ENCODE peak calls at places on chromosomes 3 and 15, in four cellular contexts. N is GM12878, W is A549, Z is K562. X is an unnamed sample.
A peak's percentile ranks its signal among the peaks of the same experiment; 100 is the strongest.

GRCh38 chr3:165874663-165875489 is 37.7 kb upstream of the BCHE start:
- DNase-seq in N (no peak), W (no peak), Z (no peak), X (peak; percentile 83)

GRCh38 chr3:105620236-105620635 is 248.6 kb downstream of the CBLB start:
- DNase-seq in N (no peak), W (no peak), Z (no peak), X (no peak)

GRCh38 chr3:52237659-52238172 is 1.2 kb downstream of the TWF2 start:
- DNase-seq in N (no peak), W (peak; percentile 92), Z (peak; percentile 46), X (no peak)

GRCh38 chr3:141266797-141267555 is 35.4 kb downstream of the PXYLP1 start:
- DNase-seq in N (no peak), W (no peak), Z (no peak), X (no peak)

GRCh38 chr3:50189274-50189673 is 2.1 kb upstream of the GNAT1 start:
- DNase-seq in N (no peak), W (peak; percentile 57), Z (peak; percentile 50), X (peak; percentile 78)

GRCh38 chr3:187667526-187667925 is 2.7 kb downstream of the SST start:
- DNase-seq in N (no peak), W (no peak), Z (no peak), X (peak; percentile 9)

GRCh38 chr15:92164327-92165000 is 229.2 kb upstream of the ST8SIA2 start:
- DNase-seq in N (no peak), W (no peak), Z (no peak), X (peak; percentile 88)

GRCh38 chr3:183400352-183400751 is 28.1 kb downstream of the MCF2L2 start:
- DNase-seq in N (no peak), W (no peak), Z (no peak), X (no peak)

GRCh38 chr3:28972921-28973320 is 307.9 kb upstream of the RBMS3 start:
- DNase-seq in N (no peak), W (no peak), Z (no peak), X (no peak)

GRCh38 chr15:67253517-67254237 is 784 bp downstream of the AAGAB start:
- DNase-seq in N (no peak), W (peak; percentile 43), Z (no peak), X (no peak)

GRCh38 chr3:124759666-124760401 is 29.6 kb downstream of the UMPS start:
- DNase-seq in N (no peak), W (no peak), Z (no peak), X (no peak)

GRCh38 chr3:125006190-125006855 is 49.5 kb downstream of the HEG1 start:
- DNase-seq in N (no peak), W (no peak), Z (no peak), X (no peak)

GRCh38 chr3:23761440-23761896 is 44.3 kb upstream of the UBE2E1 start:
- DNase-seq in N (peak; percentile 56), W (peak; percentile 71), Z (no peak), X (peak; percentile 29)

GRCh38 chr3:9619180-9619579 is 30.1 kb upstream of the MTMR14 start:
- DNase-seq in N (no peak), W (no peak), Z (no peak), X (no peak)

GRCh38 chr3:25592510-25592968 is 72.2 kb downstream of the TOP2B start:
- DNase-seq in N (no peak), W (peak; percentile 46), Z (peak; percentile 58), X (peak; percentile 74)

GRCh38 chr3:50157821-50158556 is 2.9 kb downstream of the SEMA3F start:
- DNase-seq in N (no peak), W (no peak), Z (peak; percentile 48), X (no peak)

GRCh38 chr3:50600141-50600753 is 11.3 kb downstream of the CISH start:
- DNase-seq in N (no peak), W (no peak), Z (peak; percentile 35), X (no peak)

GRCh38 chr3:140529096-140529495 is 148.8 kb upstream of the TRIM42 start:
- DNase-seq in N (no peak), W (peak; percentile 3), Z (no peak), X (no peak)

GRCh38 chr3:31004025-31004678 is 109.7 kb upstream of the GADL1 start:
- DNase-seq in N (no peak), W (no peak), Z (no peak), X (no peak)

GRCh38 chr3:31219131-31219843 is 313.4 kb upstream of the STT3B start:
- DNase-seq in N (peak; percentile 84), W (no peak), Z (no peak), X (no peak)

GRCh38 chr15:36472672-36473071 is 106.8 kb upstream of the CDIN1 start:
- DNase-seq in N (no peak), W (no peak), Z (no peak), X (no peak)

GRCh38 chr3:6578526-6578925 is 282.4 kb upstream of the GRM7 start:
- DNase-seq in N (no peak), W (no peak), Z (no peak), X (no peak)

GRCh38 chr3:45343947-45344346 is 44.4 kb upstream of the LARS2 start:
- DNase-seq in N (no peak), W (peak; percentile 5), Z (peak; percentile 75), X (peak; percentile 9)

GRCh38 chr3:127289646-127290575 is 2.1 kb upstream of the PRR20G start:
- DNase-seq in N (no peak), W (no peak), Z (no peak), X (no peak)

GRCh38 chr15:87287156-87287555 is 969.4 kb downstream of the NTRK3 start:
- DNase-seq in N (no peak), W (no peak), Z (no peak), X (no peak)

GRCh38 chr3:108145578-108145977 is 54.7 kb upstream of the CD47 start:
- DNase-seq in N (no peak), W (no peak), Z (no peak), X (no peak)

GRCh38 chr15:66961407-66961884 is 104.0 kb upstream of the SMAD3 start:
- DNase-seq in N (no peak), W (no peak), Z (no peak), X (no peak)

GRCh38 chr3:152185941-152186630 is 82.6 kb upstream of the MBNL1 start:
- DNase-seq in N (no peak), W (no peak), Z (no peak), X (no peak)

GRCh38 chr3:94936023-94936580 is 873.2 kb downstream of the NSUN3 start:
- DNase-seq in N (no peak), W (no peak), Z (no peak), X (peak; percentile 3)

GRCh38 chr15:43517354-43518072 is at the start of gene MAP1A:
- DNase-seq in N (no peak), W (no peak), Z (peak; percentile 88), X (no peak)

GRCh38 chr3:77038928-77039605 is 832 bp upstream of the ROBO2 start:
- DNase-seq in N (no peak), W (no peak), Z (no peak), X (no peak)

GRCh38 chr3:143567823-143568222 is 280.4 kb downstream of the SLC9A9 start:
- DNase-seq in N (no peak), W (no peak), Z (no peak), X (no peak)

GRCh38 chr15:80420658-80421057 is 16.5 kb downstream of the ARNT2 start:
- DNase-seq in N (no peak), W (no peak), Z (no peak), X (no peak)

GRCh38 chr15:46413799-46414198 is 779.0 kb downstream of the SQOR start:
- DNase-seq in N (no peak), W (no peak), Z (no peak), X (no peak)

GRCh38 chr3:32276279-32276841 is 37.9 kb downstream of the CMTM8 start:
- DNase-seq in N (no peak), W (no peak), Z (no peak), X (peak; percentile 67)

GRCh38 chr3:182967218-182968204 is 12.8 kb downstream of the DCUN1D1 start:
- DNase-seq in N (no peak), W (no peak), Z (no peak), X (no peak)

GRCh38 chr15:89794627-89795241 is 18.6 kb downstream of the MESP2 start:
- DNase-seq in N (no peak), W (no peak), Z (no peak), X (no peak)

GRCh38 chr3:177452487-177452886 is 255.2 kb upstream of the TBL1XR1 start:
- DNase-seq in N (no peak), W (no peak), Z (no peak), X (no peak)

GRCh38 chr3:5250467-5251195 is 63.1 kb downstream of the EDEM1 start:
- DNase-seq in N (no peak), W (no peak), Z (no peak), X (peak; percentile 62)

GRCh38 chr3:141469712-141470111 is 17.1 kb upstream of the RASA2 start:
- DNase-seq in N (no peak), W (no peak), Z (no peak), X (no peak)

DNA sequence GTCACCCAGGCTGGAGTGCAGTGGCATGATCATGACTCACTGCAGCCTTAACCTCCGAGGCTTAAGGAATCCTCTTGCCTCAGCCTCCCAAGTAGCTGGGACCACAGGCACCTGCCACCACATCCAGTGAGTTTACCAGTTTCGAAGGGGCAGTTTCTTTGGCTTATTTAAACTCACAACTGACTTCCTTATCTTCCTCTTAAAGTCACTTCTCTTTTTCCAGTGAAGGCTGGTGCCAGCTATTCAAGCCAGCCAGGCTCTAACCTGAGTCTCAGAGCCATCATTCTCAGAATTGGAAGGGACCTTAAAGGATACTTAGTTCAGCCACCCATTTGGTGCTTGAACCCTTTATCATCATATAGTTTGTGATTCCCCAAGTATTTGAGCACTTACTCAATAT is 58.8 kb downstream of the SLC2A2 start:
- DNase-seq in N (no peak), W (no peak), Z (no peak), X (no peak)
- TF ChIP-seq USF2 in N (no peak), W (no peak), Z (no peak), X (no peak)

GRCh38 chr3:134364061-134364935 is 9.9 kb downstream of the AMOTL2 start:
- DNase-seq in N (no peak), W (peak; percentile 94), Z (peak; percentile 42), X (no peak)
- TF ChIP-seq JUNB in N (no peak), W (peak; percentile 47), Z (no peak), X (no peak)

GRCh38 chr3:27285668-27286067 is 83.5 kb downstream of the NEK10 start:
- DNase-seq in N (no peak), W (no peak), Z (no peak), X (no peak)
- TF ChIP-seq USF2 in N (no peak), W (no peak), Z (no peak), X (no peak)

GRCh38 chr3:86990171-86990733 is 697 bp downstream of the VGLL3 start:
- DNase-seq in N (no peak), W (no peak), Z (no peak), X (no peak)

GRCh38 chr3:86989611-86990010 is 1.3 kb downstream of the VGLL3 start:
- DNase-seq in N (no peak), W (no peak), Z (no peak), X (no peak)

GRCh38 chr3:86987421-86987715 is 3.6 kb downstream of the VGLL3 start:
- DNase-seq in N (no peak), W (no peak), Z (no peak), X (no peak)

GRCh38 chr3:86988235-86988634 is 2.7 kb downstream of the VGLL3 start:
- DNase-seq in N (no peak), W (no peak), Z (no peak), X (no peak)

DNA sequence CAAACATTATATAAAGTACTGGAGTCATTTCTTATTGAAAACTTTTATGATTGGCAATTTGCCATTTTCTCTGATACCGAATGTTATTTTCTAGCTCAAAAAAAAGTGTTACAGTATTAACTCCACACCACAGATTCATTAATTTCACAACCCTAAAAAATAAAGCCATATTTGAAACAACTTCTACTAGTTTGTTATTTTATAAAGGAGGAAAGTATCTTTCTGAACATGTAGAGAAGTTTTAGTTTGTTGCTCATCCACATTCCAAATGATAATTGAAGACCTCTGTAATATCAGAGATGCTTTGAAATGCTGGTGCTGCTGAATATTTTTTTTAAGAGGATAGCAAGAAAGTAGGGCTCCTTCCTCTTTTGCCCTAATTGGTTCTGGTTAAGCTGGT is 2.0 kb downstream of the VGLL3 start:
- DNase-seq in N (no peak), W (no peak), Z (no peak), X (no peak)
- TF ChIP-seq JUNB in N (no peak), W (no peak), Z (no peak), X (no peak)